ENCODE peak calls at places on chromosomes 6 and 20, in four cellular contexts. T is lower lobe of right lung, E is H9, X is pancreas. A is an unnamed sample.

GRCh38 chr20:34022154-34022842 is 28.6 kb downstream of the RALY start:
- DNase-seq in T (no peak), E (no peak), X (no peak), A (no peak)

GRCh38 chr6:122323361-122323760 is 76.1 kb upstream of the HSF2 start:
- DNase-seq in T (no peak), E (no peak), X (no peak), A (no peak)

GRCh38 chr6:1724124-1724523 is 114.4 kb downstream of the FOXC1 start:
- DNase-seq in T (no peak), E (no peak), X (no peak), A (no peak)

GRCh38 chr20:14098261-14098660 is 102.9 kb downstream of the MACROD2 start:
- DNase-seq in T (no peak), E (no peak), X (no peak), A (no peak)

GRCh38 chr20:35341366-35342028 is 49.3 kb upstream of the FAM83C start:
- DNase-seq in T (no peak), E (no peak), X (no peak), A (no peak)

GRCh38 chr6:144921206-144921975 is 636.3 kb downstream of the UTRN start:
- DNase-seq in T (no peak), E (no peak), X (no peak), A (no peak)

GRCh38 chr6:134029495-134030455 is 22.6 kb downstream of the SLC2A12 start:
- DNase-seq in T (no peak), E (no peak), X (no peak), A (no peak)

GRCh38 chr20:23622839-23623343 is 14.9 kb downstream of the CST3 start:
- DNase-seq in T (peak; percentile 67), E (no peak), X (no peak), A (peak; percentile 69)

GRCh38 chr6:82908661-82909060 is 157.0 kb downstream of the UBE3D start:
- DNase-seq in T (no peak), E (no peak), X (no peak), A (no peak)

GRCh38 chr6:112018619-112019416 is 35.1 kb upstream of the CCN6 start:
- DNase-seq in T (no peak), E (no peak), X (no peak), A (peak; percentile 30)

GRCh38 chr6:169293196-169293595 is 39.5 kb upstream of the THBS2 start:
- DNase-seq in T (no peak), E (no peak), X (no peak), A (no peak)

GRCh38 chr6:158869604-158870417 is 50.6 kb upstream of the EZR start:
- DNase-seq in T (peak; percentile 94), E (peak; percentile 97), X (peak; percentile 98), A (peak; percentile 93)

GRCh38 chr6:52164319-52165094 is 21.7 kb upstream of the IL17A start:
- DNase-seq in T (no peak), E (no peak), X (no peak), A (no peak)

GRCh38 chr6:108581932-108582500 is 21.3 kb downstream of the FOXO3 start:
- DNase-seq in T (no peak), E (no peak), X (no peak), A (no peak)

GRCh38 chr6:169917153-169917552 is 165.7 kb downstream of the ERMARD start:
- DNase-seq in T (no peak), E (no peak), X (no peak), A (no peak)

GRCh38 chr6:111462770-111463391 is 20.1 kb downstream of the REV3L start:
- DNase-seq in T (no peak), E (no peak), X (no peak), A (no peak)

GRCh38 chr6:112100561-112100960 is 13.2 kb downstream of the FAM229B start:
- DNase-seq in T (no peak), E (peak; percentile 45), X (no peak), A (no peak)

GRCh38 chr6:66508433-66508832 is 801.4 kb upstream of the EYS start:
- DNase-seq in T (no peak), E (no peak), X (no peak), A (no peak)

GRCh38 chr6:46993846-46994245 is 48.3 kb downstream of the ADGRF1 start:
- DNase-seq in T (no peak), E (no peak), X (no peak), A (no peak)

GRCh38 chr20:47125553-47126373 is 230.7 kb downstream of the ZMYND8 start:
- DNase-seq in T (no peak), E (peak; percentile 40), X (no peak), A (no peak)

GRCh38 chr20:62952373-62953166 is at the start of gene SLC17A9:
- DNase-seq in T (peak; percentile 92), E (peak; percentile 87), X (peak; percentile 80), A (peak; percentile 52)

GRCh38 chr20:53319200-53319599 is 274.4 kb downstream of the ZNF217 start:
- DNase-seq in T (no peak), E (no peak), X (no peak), A (no peak)
- H3K9me3 ChIP-seq in T (no peaks in the 10 kb centered on the region), E (no peaks in the 10 kb centered on the region), X (no peaks in the 10 kb centered on the region), A (no peaks in the 10 kb centered on the region)

GRCh38 chr6:37495199-37495913 is 4.3 kb downstream of the CCDC167 start:
- DNase-seq in T (no peak), E (no peak), X (no peak), A (no peak)

GRCh38 chr6:37500294-37500608 is 558 bp upstream of the CCDC167 start:
- DNase-seq in T (no peak), E (no peak), X (no peak), A (no peak)

GRCh38 chr6:37493047-37493995 is 6.4 kb downstream of the CCDC167 start:
- DNase-seq in T (peak; percentile 47), E (no peak), X (peak; percentile 69), A (no peak)

GRCh38 chr6:37499433-37500293 is at the start of gene CCDC167:
- DNase-seq in T (peak; percentile 96), E (peak; percentile 100), X (peak; percentile 98), A (peak; percentile 97)

DNA sequence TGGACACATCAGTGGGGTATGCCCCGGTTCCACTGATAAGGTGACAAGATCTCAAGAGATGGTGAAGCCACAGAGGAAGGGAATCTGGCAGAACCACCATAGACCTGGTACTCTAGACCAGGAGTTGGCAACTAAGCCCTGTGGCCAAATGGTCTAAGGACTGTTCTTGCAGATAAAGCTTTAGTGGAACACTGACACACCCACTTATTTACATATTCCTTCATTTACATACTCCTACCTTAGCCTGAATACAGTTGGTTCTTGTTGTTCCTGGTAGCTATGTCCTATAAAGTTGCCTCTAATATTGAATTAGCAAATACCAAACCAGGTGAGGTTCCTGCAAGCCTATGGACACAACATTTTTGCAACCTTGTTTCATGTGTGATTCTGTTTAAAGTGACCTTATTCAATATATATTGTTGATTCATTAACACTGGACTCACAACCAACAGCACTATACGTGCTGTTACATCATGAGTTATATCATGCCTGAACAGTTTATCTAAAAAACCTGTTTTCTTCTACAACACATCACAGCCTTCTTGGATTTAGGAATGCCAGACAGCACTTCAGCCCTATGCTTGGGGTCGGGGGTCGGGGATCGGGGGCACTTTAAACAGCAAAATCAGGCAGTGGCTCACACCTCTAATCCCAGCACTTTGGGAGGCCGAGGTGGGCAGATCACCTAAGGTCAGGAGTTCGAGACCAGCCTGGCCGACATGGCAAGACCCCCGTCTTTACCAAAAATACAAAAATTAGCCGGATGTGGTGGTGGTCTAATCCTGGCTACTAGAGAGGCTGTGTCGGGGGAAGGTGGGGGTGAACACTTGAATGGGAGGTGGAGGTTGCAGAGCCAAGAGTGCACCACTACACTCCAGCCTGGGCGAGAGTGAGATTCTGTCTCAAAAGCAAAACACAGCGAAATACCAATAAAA is 2.5 kb downstream of the CCDC167 start:
- DNase-seq in T (no peak), E (no peak), X (no peak), A (no peak)
- H3K4me1 ChIP-seq in T (peaks cover 7% of the 10 kb centered on the region), E (peaks cover 4% of the 10 kb centered on the region), X (no peaks in the 10 kb centered on the region), A (peaks cover 10% of the 10 kb centered on the region)

GRCh38 chr6:72984981-72985665 is 240.2 kb downstream of the KHDC1L start:
- DNase-seq in T (no peak), E (no peak), X (no peak), A (no peak)
- H3K9me3 ChIP-seq in T (no peaks in the 10 kb centered on the region), E (no peaks in the 10 kb centered on the region), X (no peaks in the 10 kb centered on the region), A (no peaks in the 10 kb centered on the region)

GRCh38 chr20:53938739-53939138 is 131.7 kb downstream of the BCAS1 start:
- DNase-seq in T (no peak), E (no peak), X (no peak), A (no peak)
- H3K4me1 ChIP-seq in T (peaks cover 64% of the 10 kb centered on the region), E (peaks cover 15% of the 10 kb centered on the region), X (no peaks in the 10 kb centered on the region), A (peaks cover 22% of the 10 kb centered on the region)